ENCODE peak calls at places on chromosome 14, in six cellular contexts. C is brain microvascular endothelial cell; E is CD8-positive, alpha-beta T cell; R is hepatocyte; T is tibial nerve; X is ovary. F is an unnamed sample.
A peak's percentile ranks its signal among the peaks of the same experiment; 100 is the strongest.

GRCh38 chr14:61877050-61877390 is 114.8 kb downstream of the SNAPC1 start:
- DNase-seq in E (no peak), C (no peak), X (no peak), T (no peak), R (no peak), F (no peak)

GRCh38 chr14:74583689-74584434 is 28.2 kb downstream of the LTBP2 start:
- DNase-seq in T (no peak), C (peak; percentile 70), X (no peak), E (no peak), R (peak; percentile 55), F (no peak)

GRCh38 chr14:35822501-35822900 is 3.6 kb upstream of the BRMS1L start:
- DNase-seq in X (no peak), R (no peak), T (no peak), E (no peak), C (no peak), F (no peak)

GRCh38 chr14:22047105-22047504 is 373.5 kb upstream of the OR4E1 start:
- DNase-seq in R (peak; percentile 68), C (no peak), X (no peak), T (no peak), E (peak; percentile 24), F (peak; percentile 62)

GRCh38 chr14:65073605-65074201 is 28.6 kb downstream of the MAX start:
- DNase-seq in C (no peak), R (peak; percentile 44), T (no peak), E (no peak), X (no peak), F (no peak)

GRCh38 chr14:79325071-79325470 is 886.2 kb downstream of the DIO2 start:
- DNase-seq in C (no peak), X (no peak), R (no peak), T (no peak), E (no peak), F (no peak)

GRCh38 chr14:65206448-65207096 is 104.3 kb upstream of the MAX start:
- DNase-seq in T (no peak), E (no peak), X (no peak), R (no peak), C (peak; percentile 35), F (no peak)

GRCh38 chr14:98242903-98243302 is 1029.1 kb downstream of the BCL11B start:
- DNase-seq in R (no peak), X (no peak), E (no peak), C (no peak), T (no peak), F (no peak)

GRCh38 chr14:76808990-76809389 is 3.7 kb downstream of the ANGEL1 start:
- DNase-seq in X (no peak), T (no peak), R (no peak), C (no peak), E (no peak), F (no peak)

GRCh38 chr14:85599939-85600338 is 70.0 kb downstream of the FLRT2 start:
- DNase-seq in C (no peak), R (peak; percentile 22), T (no peak), X (no peak), E (no peak), F (no peak)

GRCh38 chr14:29220077-29220476 is 453.5 kb downstream of the FOXG1 start:
- DNase-seq in R (no peak), X (no peak), C (no peak), E (no peak), T (no peak), F (peak; percentile 12)

GRCh38 chr14:52076334-52076733 is 7.5 kb upstream of the NID2 start:
- DNase-seq in X (no peak), C (peak; percentile 80), T (no peak), R (no peak), E (no peak), F (no peak)

GRCh38 chr14:22390824-22391461 is 198.1 kb downstream of the DAD1 start:
- DNase-seq in C (no peak), X (no peak), E (no peak), T (no peak), R (peak; percentile 26), F (no peak)

GRCh38 chr14:56189306-56189705 is 71.1 kb downstream of the PELI2 start:
- DNase-seq in C (no peak), E (no peak), X (no peak), T (no peak), R (peak; percentile 36), F (peak; percentile 70)

GRCh38 chr14:61456720-61457119 is 135.3 kb downstream of the PRKCH start:
- DNase-seq in T (peak; percentile 75), R (peak; percentile 88), C (peak; percentile 86), X (peak; percentile 65), E (peak; percentile 91), F (peak; percentile 89)

GRCh38 chr14:75543258-75543657 is 21.0 kb downstream of the BATF start:
- DNase-seq in T (no peak), C (no peak), E (no peak), R (no peak), X (no peak), F (no peak)

GRCh38 chr14:101628975-101629374 is 67.7 kb downstream of the DIO3 start:
- DNase-seq in T (no peak), C (no peak), R (no peak), X (no peak), E (no peak), F (no peak)

GRCh38 chr14:22002860-22003284 is 329.3 kb upstream of the OR4E1 start:
- DNase-seq in X (no peak), C (no peak), T (no peak), R (peak; percentile 62), E (peak; percentile 70), F (no peak)

GRCh38 chr14:31326111-31326510 is 94.2 kb downstream of the HEATR5A start:
- DNase-seq in R (no peak), T (no peak), E (no peak), X (no peak), C (peak; percentile 10), F (no peak)

GRCh38 chr14:77554816-77555599 is 56.4 kb upstream of the ISM2 start:
- DNase-seq in C (no peak), T (no peak), E (no peak), X (no peak), R (no peak), F (no peak)

GRCh38 chr14:76186318-76187027 is 34.8 kb downstream of the GPATCH2L start:
- DNase-seq in E (no peak), T (no peak), X (no peak), R (peak; percentile 20), C (no peak), F (no peak)

GRCh38 chr14:75069021-75069810 is at the start of gene ZC2HC1C:
- DNase-seq in T (peak; percentile 93), C (peak; percentile 84), R (peak; percentile 96), E (peak; percentile 37), X (peak; percentile 98), F (peak; percentile 93)

GRCh38 chr14:68486033-68486732 is 306.7 kb downstream of the ZFP36L1 start:
- DNase-seq in X (no peak), C (no peak), R (no peak), T (no peak), E (no peak), F (no peak)

GRCh38 chr14:77306406-77307098 is 14.1 kb downstream of the POMT2 start:
- DNase-seq in C (no peak), T (no peak), X (no peak), R (no peak), E (no peak), F (no peak)

GRCh38 chr14:93430319-93430801 is 379 bp upstream of the UNC79 start:
- DNase-seq in R (peak; percentile 41), T (no peak), C (no peak), E (no peak), X (no peak), F (peak; percentile 55)

DNA sequence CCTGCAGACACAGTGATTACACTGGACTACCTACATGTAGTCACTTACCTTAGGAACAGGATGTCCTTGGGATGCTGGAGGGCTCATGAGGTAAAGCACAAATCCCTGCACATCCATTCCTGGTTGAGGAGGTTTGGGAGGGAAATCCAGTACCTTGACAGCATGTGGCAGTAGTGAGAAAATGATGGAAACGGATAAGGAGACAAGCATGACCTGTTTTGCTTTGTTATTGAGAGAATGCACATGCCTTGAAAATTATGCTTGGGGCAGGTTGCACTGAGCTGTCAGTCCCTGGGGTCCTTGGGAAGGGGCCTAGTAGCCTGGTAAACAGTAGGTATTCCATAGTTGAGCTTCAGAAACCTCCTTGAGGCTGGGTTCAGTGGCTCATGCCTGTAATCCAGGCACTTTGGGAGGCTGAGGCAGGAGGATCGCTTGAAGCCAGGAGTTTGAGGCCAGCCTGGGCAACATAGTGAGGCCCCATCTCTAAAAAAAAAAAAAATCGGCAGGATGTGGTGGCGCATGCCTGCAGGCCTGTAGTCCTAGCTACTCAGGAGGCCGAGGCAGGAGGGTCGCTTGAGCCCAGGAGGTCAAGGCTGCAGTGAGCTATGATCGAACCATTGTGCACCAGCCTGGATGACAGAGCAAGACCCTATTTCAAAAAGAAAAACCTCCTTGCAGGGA is 2.0 kb upstream of the SLC25A29 start:
- DNase-seq in E (no peak), T (no peak), X (no peak), C (no peak), R (no peak), F (no peak)
- H3K27ac ChIP-seq in E (no peak overlapping the region), T (peak overlapping the region; percentile 95), X (no peak overlapping the region), C (no peak overlapping the region), R (no peak overlapping the region), F (no peak overlapping the region)

DNA sequence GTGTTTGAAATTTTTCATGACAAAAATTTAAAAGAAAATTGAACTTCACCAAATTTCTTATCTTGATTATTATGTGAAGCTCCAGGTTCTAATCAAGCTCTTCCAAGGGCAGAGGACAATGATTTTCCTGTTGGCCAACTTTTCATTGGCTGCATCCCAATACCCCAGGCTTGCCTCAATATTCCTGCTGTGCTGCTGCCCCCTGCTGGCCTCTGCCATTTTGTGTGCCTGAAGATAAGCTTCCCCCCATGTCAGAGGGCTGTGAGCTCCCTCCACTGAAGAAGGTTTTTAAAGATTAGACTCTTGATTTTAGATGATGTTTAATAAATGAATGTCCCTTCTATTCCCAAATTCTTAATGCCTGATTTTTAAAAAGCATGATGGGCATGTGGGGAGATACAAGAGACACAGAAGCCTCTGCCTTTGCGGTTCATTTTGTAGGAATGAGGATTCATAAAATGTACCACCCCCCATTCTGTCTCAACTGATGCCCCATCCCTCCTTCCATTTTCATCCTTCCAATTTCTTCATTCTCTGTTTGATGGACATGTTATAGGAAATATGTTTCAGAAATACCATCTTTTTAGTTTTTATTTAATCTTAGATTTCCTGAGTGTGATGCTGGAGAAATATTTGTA is 76.7 kb upstream of the RGS6 start:
- DNase-seq in X (no peak), T (peak; percentile 62), E (peak; percentile 44), R (peak; percentile 73), C (peak; percentile 73), F (peak; percentile 73)
- TF ChIP-seq CTCF in X (no peak), T (peak; percentile 47), E (peak; percentile 41), R (peak; percentile 60), C (peak; percentile 87), F (peak; percentile 79)

GRCh38 chr14:87082917-87083316 is 910.1 kb downstream of the GALC start:
- DNase-seq in X (no peak), T (no peak), C (no peak), R (no peak), E (no peak), F (no peak)

GRCh38 chr14:87084908-87085307 is 908.1 kb downstream of the GALC start:
- DNase-seq in E (no peak), R (no peak), T (no peak), C (no peak), X (no peak), F (no peak)

GRCh38 chr14:87076146-87076545 is 916.8 kb downstream of the GALC start:
- DNase-seq in C (no peak), X (no peak), T (no peak), E (no peak), R (no peak), F (peak; percentile 55)

GRCh38 chr14:87081004-87081403 is 912.0 kb downstream of the GALC start:
- DNase-seq in C (no peak), T (no peak), X (no peak), E (no peak), R (no peak), F (no peak)
- H3K27ac ChIP-seq in C (no peak overlapping the region), T (no peak overlapping the region), X (no peak overlapping the region), E (no peak overlapping the region), R (no peak overlapping the region), F (no peak overlapping the region)

GRCh38 chr14:45134051-45134958 is at the start of gene FKBP3:
- DNase-seq in X (peak; percentile 95), C (peak; percentile 99), R (peak; percentile 99), E (peak; percentile 94), T (peak; percentile 94), F (peak; percentile 99)
- TF ChIP-seq CTCF in X (no peak), C (peak; percentile 20), R (peak; percentile 33), E (no peak), T (peak; percentile 51), F (peak; percentile 7)